ENCODE peak calls at places on chromosomes 11 and 22, in seven cellular contexts. Q is hepatocyte, U is neural progenitor cell, K is small intestine, P is mesendoderm, I is fibroblast of lung, L is cardiac muscle cell. Z is an unnamed sample.
A peak's percentile ranks its signal among the peaks of the same experiment; 100 is the strongest.

GRCh38 chr22:18156878-18157713 is 7.1 kb downstream of the USP18 start:
- DNase-seq in Q (peak; percentile 90), K (peak; percentile 70), L (peak; percentile 86), P (peak; percentile 93), U (peak; percentile 86), I (peak; percentile 97), Z (peak; percentile 84)

GRCh38 chr22:26550498-26551033 is 38.3 kb upstream of the TFIP11 start:
- DNase-seq in I (peak; percentile 93), L (peak; percentile 83), Q (no peak), P (peak; percentile 39), K (no peak), U (peak; percentile 55), Z (peak; percentile 65)

GRCh38 chr11:70164705-70165104 is 38.4 kb upstream of the FADD start:
- DNase-seq in P (no peak), K (no peak), L (no peak), Q (no peak), U (no peak), I (no peak), Z (no peak)

GRCh38 chr11:64802370-64803162 is 448 bp downstream of the MAP4K2 start:
- DNase-seq in U (no peak), L (no peak), K (no peak), P (peak; percentile 17), Q (no peak), I (no peak), Z (peak; percentile 17)

GRCh38 chr11:73269353-73270088 is 2.6 kb upstream of the P2RY6 start:
- DNase-seq in I (no peak), P (peak; percentile 84), K (no peak), L (no peak), U (no peak), Q (peak; percentile 60), Z (no peak)

GRCh38 chr11:61891331-61892084 is at the start of gene FADS3:
- DNase-seq in Q (peak; percentile 92), K (peak; percentile 90), I (peak; percentile 68), U (peak; percentile 90), P (peak; percentile 78), L (peak; percentile 89), Z (peak; percentile 91)

GRCh38 chr22:43239102-43239875 is 52.4 kb upstream of the TTLL12 start:
- DNase-seq in P (no peak), L (no peak), K (no peak), I (no peak), Q (no peak), U (no peak), Z (no peak)

GRCh38 chr11:93001812-93002211 is 32.4 kb downstream of the MTNR1B start:
- DNase-seq in I (no peak), P (no peak), U (no peak), K (no peak), L (no peak), Q (no peak), Z (no peak)

GRCh38 chr11:106281455-106282173 is 204.2 kb downstream of the AASDHPPT start:
- DNase-seq in K (no peak), P (no peak), L (peak; percentile 81), Q (no peak), U (no peak), I (peak; percentile 51), Z (peak; percentile 9)

GRCh38 chr11:122229078-122229477 is 113.1 kb upstream of the BLID start:
- DNase-seq in Q (no peak), I (peak; percentile 79), L (no peak), U (no peak), K (no peak), P (no peak), Z (peak; percentile 20)

GRCh38 chr22:27107824-27108223 is 450.4 kb downstream of the MIAT start:
- DNase-seq in P (peak; percentile 55), K (peak; percentile 96), U (no peak), I (peak; percentile 54), L (peak; percentile 96), Q (peak; percentile 82), Z (peak; percentile 76)

GRCh38 chr11:126024143-126024542 is 38.5 kb downstream of the CDON start:
- DNase-seq in Q (peak; percentile 9), I (no peak), K (no peak), L (no peak), P (no peak), U (no peak), Z (no peak)

GRCh38 chr11:64360403-64360980 is 1.5 kb downstream of the RPS6KA4 start:
- DNase-seq in P (no peak), K (no peak), U (no peak), Q (peak; percentile 6), L (no peak), I (no peak), Z (no peak)

GRCh38 chr11:125407046-125407445 is 89.0 kb downstream of the FEZ1 start:
- DNase-seq in L (no peak), P (no peak), Q (no peak), I (no peak), K (no peak), U (no peak), Z (no peak)

GRCh38 chr11:10514210-10514609 is 26.8 kb downstream of the RNF141 start:
- DNase-seq in U (no peak), L (peak; percentile 48), K (no peak), P (no peak), I (peak; percentile 68), Q (no peak), Z (no peak)

GRCh38 chr11:125561924-125562323 is 7.4 kb upstream of the EI24 start:
- DNase-seq in Q (no peak), L (no peak), U (no peak), K (no peak), I (no peak), P (no peak), Z (no peak)

GRCh38 chr11:10410844-10411200 is 44.2 kb upstream of the AMPD3 start:
- DNase-seq in P (no peak), Q (no peak), U (no peak), K (no peak), L (peak; percentile 7), I (no peak), Z (no peak)

GRCh38 chr22:49197986-49198704 is 629.5 kb downstream of the BRD1 start:
- DNase-seq in L (no peak), P (no peak), Q (no peak), K (no peak), U (no peak), I (no peak), Z (no peak)

GRCh38 chr11:111298466-111299110 is at the start of gene POU2AF3:
- DNase-seq in Q (no peak), L (peak; percentile 3), I (no peak), P (peak; percentile 36), U (no peak), K (no peak), Z (no peak)

GRCh38 chr11:15821471-15821870 is 534.9 kb downstream of the SOX6 start:
- DNase-seq in I (peak; percentile 65), P (no peak), L (no peak), Q (no peak), U (no peak), K (no peak), Z (no peak)

GRCh38 chr22:39251762-39252460 is 7.1 kb upstream of the PDGFB start:
- DNase-seq in L (no peak), Q (no peak), I (no peak), U (no peak), K (no peak), P (no peak), Z (no peak)

GRCh38 chr22:48428556-48429371 is 1398.9 kb downstream of the BRD1 start:
- DNase-seq in K (peak; percentile 4), Q (no peak), I (no peak), P (peak; percentile 86), U (no peak), L (no peak), Z (no peak)

GRCh38 chr22:49717322-49717919 is 110.3 kb downstream of the BRD1 start:
- DNase-seq in U (peak; percentile 48), Q (no peak), K (no peak), I (no peak), L (no peak), P (no peak), Z (no peak)

GRCh38 chr11:68796779-68797178 is 44.9 kb downstream of the CPT1A start:
- DNase-seq in K (no peak), I (no peak), P (no peak), Q (no peak), U (no peak), L (no peak), Z (no peak)

GRCh38 chr11:26331911-26332571 is at the start of gene ANO3:
- DNase-seq in K (peak; percentile 9), Q (peak; percentile 91), L (peak; percentile 89), I (peak; percentile 89), U (peak; percentile 98), P (peak; percentile 97), Z (peak; percentile 91)

GRCh38 chr11:105046898-105047579 is 1.9 kb upstream of the CARD16 start:
- DNase-seq in U (no peak), L (peak; percentile 87), P (peak; percentile 65), K (no peak), I (peak; percentile 100), Q (peak; percentile 78), Z (peak; percentile 21)

GRCh38 chr22:21758056-21758455 is 22.5 kb upstream of the YPEL1 start:
- DNase-seq in L (peak; percentile 31), I (no peak), U (no peak), Q (no peak), K (no peak), P (no peak), Z (no peak)

GRCh38 chr22:49538006-49538405 is 289.7 kb downstream of the BRD1 start:
- DNase-seq in L (no peak), I (no peak), K (no peak), Q (no peak), P (no peak), U (no peak), Z (no peak)

GRCh38 chr22:49331878-49332277 is 495.8 kb downstream of the BRD1 start:
- DNase-seq in U (no peak), P (no peak), K (no peak), I (no peak), L (no peak), Q (no peak), Z (no peak)

GRCh38 chr11:66653123-66653522 is 14.6 kb downstream of the RBM4 start:
- DNase-seq in I (no peak), Q (no peak), P (no peak), L (no peak), U (no peak), K (no peak), Z (no peak)
- H3K36me3 ChIP-seq in I (peaks cover 5% of the 10 kb centered on the region), Q (no peaks in the 10 kb centered on the region), P (peaks cover 2% of the 10 kb centered on the region), L (peaks cover 12% of the 10 kb centered on the region), U (peaks cover 24% of the 10 kb centered on the region), K (peaks cover 5% of the 10 kb centered on the region), Z (peaks cover 37% of the 10 kb centered on the region)

GRCh38 chr22:29268511-29269229 is 602 bp downstream of the EWSR1 start:
- DNase-seq in Q (peak; percentile 78), P (peak; percentile 80), U (peak; percentile 86), I (peak; percentile 78), K (peak; percentile 34), L (peak; percentile 86), Z (peak; percentile 64)
- H3K4me1 ChIP-seq in Q (peaks cover 32% of the 10 kb centered on the region), P (peaks cover 11% of the 10 kb centered on the region), U (peaks cover 40% of the 10 kb centered on the region), I (peaks cover 27% of the 10 kb centered on the region), K (peaks cover 2% of the 10 kb centered on the region), L (peaks cover 25% of the 10 kb centered on the region), Z (peaks cover 17% of the 10 kb centered on the region)

DNA sequence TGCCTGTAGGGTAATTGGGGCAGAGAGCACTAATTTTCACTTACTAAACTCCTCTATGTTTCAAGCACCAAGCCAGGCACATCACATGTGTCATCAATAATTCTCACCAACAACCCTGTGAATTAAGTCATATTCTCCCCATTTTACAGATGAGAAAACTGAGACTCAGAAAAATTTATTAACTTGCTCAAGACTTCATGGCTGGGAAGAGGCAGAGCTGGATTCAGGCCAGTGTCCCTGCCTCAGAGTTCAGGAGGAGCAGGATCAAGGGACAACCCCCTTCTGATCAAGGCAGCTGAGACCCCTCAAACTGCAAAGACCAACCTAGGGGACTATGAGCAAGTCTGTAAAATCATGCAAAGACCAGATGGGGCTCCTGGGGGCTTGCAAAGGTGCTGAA is 2.1 kb downstream of the SMIM35 start:
- DNase-seq in U (no peak), Q (no peak), P (no peak), I (no peak), K (no peak), L (no peak), Z (no peak)
- H3K27ac ChIP-seq in U (no peak overlapping the region), Q (peak overlapping the region; percentile 72), P (no peak overlapping the region), I (no peak overlapping the region), K (no peak overlapping the region), L (peak overlapping the region; percentile 68), Z (no peak overlapping the region)

GRCh38 chr22:46320716-46321386 is 14.7 kb upstream of the TRMU start:
- DNase-seq in Q (no peak), I (no peak), L (no peak), P (no peak), U (no peak), K (no peak), Z (no peak)
- H3K36me3 ChIP-seq in Q (no peaks in the 10 kb centered on the region), I (peaks cover 16% of the 10 kb centered on the region), L (no peaks in the 10 kb centered on the region), P (peaks cover 25% of the 10 kb centered on the region), U (no peaks in the 10 kb centered on the region), K (no peaks in the 10 kb centered on the region), Z (peaks cover 84% of the 10 kb centered on the region)